ENCODE peak calls at places on chromosomes 12 and 14, in five cellular contexts. One of them, this sample, is unnamed.

GRCh38 chr14:95189400-95190162 is 32.3 kb upstream of the DICER1 start:
- DNase-seq in dorsolateral prefrontal cortex: no peak
- DNase-seq in GM23338: no peak
- DNase-seq in MM.1S: no peak
- DNase-seq in endothelial cell: no peak
- DNase-seq in this sample: no peak

GRCh38 chr12:70609203-70609602 is 28.0 kb downstream of the PTPRB start:
- DNase-seq in endothelial cell: no peak
- DNase-seq in GM23338: no peak
- DNase-seq in dorsolateral prefrontal cortex: no peak
- DNase-seq in MM.1S: no peak
- DNase-seq in this sample: no peak

GRCh38 chr14:102394717-102395378 is 32.1 kb downstream of the TECPR2 start:
- DNase-seq in MM.1S: no peak
- DNase-seq in endothelial cell: peak
- DNase-seq in GM23338: peak
- DNase-seq in dorsolateral prefrontal cortex: no peak
- DNase-seq in this sample: no peak

GRCh38 chr14:102518063-102518648 is 8.6 kb upstream of the ANKRD9 start:
- DNase-seq in MM.1S: no peak
- DNase-seq in dorsolateral prefrontal cortex: no peak
- DNase-seq in endothelial cell: no peak
- DNase-seq in GM23338: no peak
- DNase-seq in this sample: no peak

GRCh38 chr12:40063424-40063823 is 42.5 kb downstream of the SLC2A13 start:
- DNase-seq in dorsolateral prefrontal cortex: no peak
- DNase-seq in MM.1S: no peak
- DNase-seq in GM23338: no peak
- DNase-seq in endothelial cell: no peak
- DNase-seq in this sample: no peak

GRCh38 chr12:56261503-56262230 is 3.5 kb upstream of the ANKRD52 start:
- DNase-seq in MM.1S: no peak
- DNase-seq in endothelial cell: no peak
- DNase-seq in GM23338: no peak
- DNase-seq in dorsolateral prefrontal cortex: no peak
- DNase-seq in this sample: no peak

GRCh38 chr12:131929530-131930456 is 717 bp downstream of the PUS1 start:
- DNase-seq in endothelial cell: peak
- DNase-seq in GM23338: no peak
- DNase-seq in dorsolateral prefrontal cortex: no peak
- DNase-seq in MM.1S: no peak
- DNase-seq in this sample: peak

GRCh38 chr14:52950898-52951729 is at the start of gene FERMT2:
- DNase-seq in GM23338: peak
- DNase-seq in dorsolateral prefrontal cortex: peak
- DNase-seq in endothelial cell: peak
- DNase-seq in MM.1S: peak
- DNase-seq in this sample: peak

GRCh38 chr12:104063712-104064030 is 660 bp upstream of the HCFC2 start:
- DNase-seq in endothelial cell: peak
- DNase-seq in dorsolateral prefrontal cortex: no peak
- DNase-seq in MM.1S: peak
- DNase-seq in GM23338: no peak
- DNase-seq in this sample: no peak

GRCh38 chr12:123914726-123915345 is 57.8 kb downstream of the CCDC92 start:
- DNase-seq in MM.1S: no peak
- DNase-seq in dorsolateral prefrontal cortex: no peak
- DNase-seq in GM23338: peak
- DNase-seq in endothelial cell: no peak
- DNase-seq in this sample: no peak

GRCh38 chr12:26290560-26290959 is 95.2 kb downstream of the SSPN start:
- DNase-seq in endothelial cell: no peak
- DNase-seq in MM.1S: no peak
- DNase-seq in GM23338: no peak
- DNase-seq in dorsolateral prefrontal cortex: no peak
- DNase-seq in this sample: no peak

GRCh38 chr12:116338064-116338872 is 60.8 kb upstream of the MED13L start:
- DNase-seq in endothelial cell: no peak
- DNase-seq in GM23338: peak
- DNase-seq in dorsolateral prefrontal cortex: no peak
- DNase-seq in MM.1S: no peak
- DNase-seq in this sample: no peak

GRCh38 chr12:122080149-122081107 is 1.9 kb downstream of the MLXIP start:
- DNase-seq in MM.1S: peak
- DNase-seq in dorsolateral prefrontal cortex: no peak
- DNase-seq in GM23338: peak
- DNase-seq in endothelial cell: no peak
- DNase-seq in this sample: no peak

GRCh38 chr14:54567224-54567633 is 301 bp downstream of the SAMD4A start:
- DNase-seq in GM23338: peak
- DNase-seq in MM.1S: no peak
- DNase-seq in dorsolateral prefrontal cortex: no peak
- DNase-seq in endothelial cell: peak
- DNase-seq in this sample: peak

GRCh38 chr12:46372131-46372851 is at the start of gene SLC38A2:
- DNase-seq in endothelial cell: peak
- DNase-seq in dorsolateral prefrontal cortex: peak
- DNase-seq in GM23338: peak
- DNase-seq in MM.1S: peak
- DNase-seq in this sample: peak

GRCh38 chr12:6647083-6647604 is at the start of gene ACRBP:
- DNase-seq in dorsolateral prefrontal cortex: peak
- DNase-seq in endothelial cell: peak
- DNase-seq in MM.1S: peak
- DNase-seq in GM23338: peak
- DNase-seq in this sample: peak

GRCh38 chr12:109053382-109054123 is 1.2 kb downstream of the USP30 start:
- DNase-seq in GM23338: no peak
- DNase-seq in dorsolateral prefrontal cortex: no peak
- DNase-seq in MM.1S: peak
- DNase-seq in endothelial cell: no peak
- DNase-seq in this sample: no peak

GRCh38 chr12:114697741-114698565 is 14.0 kb upstream of the TBX3 start:
- DNase-seq in dorsolateral prefrontal cortex: no peak
- DNase-seq in GM23338: no peak
- DNase-seq in endothelial cell: no peak
- DNase-seq in MM.1S: no peak
- DNase-seq in this sample: no peak

GRCh38 chr14:101194356-101195308 is 291.1 kb upstream of the RTL1 start:
- DNase-seq in endothelial cell: no peak
- DNase-seq in MM.1S: no peak
- DNase-seq in dorsolateral prefrontal cortex: no peak
- DNase-seq in GM23338: no peak
- DNase-seq in this sample: no peak

GRCh38 chr14:94748667-94749347 is 21.1 kb downstream of the GSC start:
- DNase-seq in GM23338: peak
- DNase-seq in dorsolateral prefrontal cortex: no peak
- DNase-seq in MM.1S: peak
- DNase-seq in endothelial cell: peak
- DNase-seq in this sample: peak

GRCh38 chr12:30732954-30733637 is 21.7 kb downstream of the CAPRIN2 start:
- DNase-seq in dorsolateral prefrontal cortex: no peak
- DNase-seq in GM23338: no peak
- DNase-seq in endothelial cell: no peak
- DNase-seq in MM.1S: no peak
- DNase-seq in this sample: no peak

GRCh38 chr12:76898472-76898871 is 19.7 kb upstream of the CSRP2 start:
- DNase-seq in dorsolateral prefrontal cortex: no peak
- DNase-seq in MM.1S: no peak
- DNase-seq in GM23338: no peak
- DNase-seq in endothelial cell: no peak
- DNase-seq in this sample: no peak

GRCh38 chr12:10174986-10175614 is 3.2 kb upstream of the OLR1 start:
- DNase-seq in dorsolateral prefrontal cortex: no peak
- DNase-seq in endothelial cell: no peak
- DNase-seq in GM23338: no peak
- DNase-seq in MM.1S: no peak
- DNase-seq in this sample: no peak

GRCh38 chr14:50272498-50272897 is 39.5 kb downstream of the L2HGDH start:
- DNase-seq in dorsolateral prefrontal cortex: no peak
- DNase-seq in MM.1S: no peak
- DNase-seq in GM23338: no peak
- DNase-seq in endothelial cell: no peak
- DNase-seq in this sample: no peak

GRCh38 chr12:22974865-22975264 is 349.9 kb downstream of the ETNK1 start:
- DNase-seq in MM.1S: no peak
- DNase-seq in GM23338: no peak
- DNase-seq in endothelial cell: no peak
- DNase-seq in dorsolateral prefrontal cortex: no peak
- DNase-seq in this sample: no peak

GRCh38 chr14:88562532-88562830 is 356 bp upstream of the ZC3H14 start:
- DNase-seq in dorsolateral prefrontal cortex: no peak
- DNase-seq in MM.1S: no peak
- DNase-seq in GM23338: no peak
- DNase-seq in endothelial cell: no peak
- DNase-seq in this sample: no peak

GRCh38 chr12:116474899-116475298 is 84.3 kb upstream of the MAP1LC3B2 start:
- DNase-seq in dorsolateral prefrontal cortex: no peak
- DNase-seq in MM.1S: no peak
- DNase-seq in endothelial cell: no peak
- DNase-seq in GM23338: no peak
- DNase-seq in this sample: no peak

GRCh38 chr14:88168498-88169165 is 154.4 kb downstream of the KCNK10 start:
- DNase-seq in MM.1S: peak
- DNase-seq in endothelial cell: peak
- DNase-seq in GM23338: peak
- DNase-seq in dorsolateral prefrontal cortex: no peak
- DNase-seq in this sample: peak

GRCh38 chr12:105224399-105224798 is 11.6 kb downstream of the APPL2 start:
- DNase-seq in GM23338: no peak
- DNase-seq in dorsolateral prefrontal cortex: no peak
- DNase-seq in endothelial cell: no peak
- DNase-seq in MM.1S: no peak
- DNase-seq in this sample: no peak

GRCh38 chr12:105227879-105228278 is 8.1 kb downstream of the APPL2 start:
- DNase-seq in GM23338: no peak
- DNase-seq in MM.1S: no peak
- DNase-seq in endothelial cell: no peak
- DNase-seq in dorsolateral prefrontal cortex: no peak
- DNase-seq in this sample: no peak

GRCh38 chr12:105228494-105228893 is 7.5 kb downstream of the APPL2 start:
- DNase-seq in dorsolateral prefrontal cortex: no peak
- DNase-seq in GM23338: no peak
- DNase-seq in endothelial cell: no peak
- DNase-seq in MM.1S: peak
- DNase-seq in this sample: no peak

GRCh38 chr12:105225505-105225904 is 10.5 kb downstream of the APPL2 start:
- DNase-seq in endothelial cell: no peak
- DNase-seq in dorsolateral prefrontal cortex: no peak
- DNase-seq in GM23338: no peak
- DNase-seq in MM.1S: peak
- DNase-seq in this sample: no peak

DNA sequence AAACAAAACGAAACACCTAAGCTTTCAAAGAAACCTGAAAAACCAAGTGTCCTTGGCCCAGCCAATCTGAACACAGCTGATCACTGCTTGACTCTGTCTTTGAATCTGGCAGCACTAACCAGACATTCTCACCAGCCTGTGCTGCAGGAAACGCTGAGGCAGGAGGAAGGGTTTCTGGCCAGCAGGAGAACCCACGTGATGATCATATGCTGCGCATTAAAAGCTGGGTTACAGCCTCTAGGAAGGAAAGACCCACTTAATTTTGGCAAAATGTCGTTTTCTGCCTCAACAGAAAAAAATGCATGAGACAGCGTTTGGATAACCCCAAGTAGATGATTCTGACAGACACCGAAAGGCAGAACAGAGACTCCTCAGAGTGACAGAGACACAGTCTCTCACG is 9.8 kb downstream of the APPL2 start:
- DNase-seq in endothelial cell: no peak
- DNase-seq in MM.1S: peak
- DNase-seq in GM23338: peak
- DNase-seq in dorsolateral prefrontal cortex: peak
- DNase-seq in this sample: no peak
- TF ChIP-seq CTCF in endothelial cell: no peak
- TF ChIP-seq CTCF in MM.1S: no peak
- TF ChIP-seq CTCF in GM23338: no peak
- TF ChIP-seq CTCF in dorsolateral prefrontal cortex: no peak
- TF ChIP-seq CTCF in this sample: no peak

DNA sequence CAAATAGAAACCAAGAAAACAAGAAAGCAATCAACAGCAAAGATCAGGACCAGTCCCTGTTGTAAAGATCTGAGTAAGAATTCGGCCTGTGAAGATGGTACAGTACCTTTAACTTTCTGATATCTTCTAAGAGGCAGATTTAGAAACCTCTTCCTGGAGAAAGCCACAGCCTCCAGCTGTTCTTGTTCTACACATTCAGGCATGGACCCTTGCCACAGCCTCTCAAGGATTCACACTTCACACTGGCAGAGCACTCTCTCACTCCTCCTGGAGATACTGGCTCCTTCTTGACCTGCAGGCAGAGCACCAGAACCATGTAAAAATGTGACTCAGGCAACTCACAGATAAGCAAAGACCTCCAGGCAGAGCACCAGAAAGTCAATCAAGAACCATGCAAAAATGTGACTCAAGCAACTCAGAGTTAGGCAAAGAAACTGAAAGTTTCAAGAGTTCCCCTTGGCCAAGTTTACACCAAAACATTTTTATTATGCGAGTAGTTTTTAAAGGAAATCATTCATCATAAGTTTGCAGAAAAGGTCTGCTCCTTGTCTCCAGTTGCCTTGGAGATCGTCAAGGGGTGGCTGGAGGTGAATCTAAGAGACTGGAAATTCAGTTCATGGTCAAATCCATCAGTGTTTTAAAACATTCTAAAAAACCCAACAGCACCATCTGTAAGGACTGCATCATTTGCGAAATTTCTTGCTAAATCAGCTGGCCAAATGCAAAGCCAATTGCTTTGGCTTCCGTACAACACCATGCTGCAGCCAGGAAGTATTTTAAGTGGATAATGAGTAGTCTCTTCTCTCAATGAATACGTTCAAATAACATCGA is 119.3 kb upstream of the MDM1 start:
- DNase-seq in MM.1S: peak
- DNase-seq in endothelial cell: no peak
- DNase-seq in dorsolateral prefrontal cortex: no peak
- DNase-seq in GM23338: no peak
- DNase-seq in this sample: no peak
- TF ChIP-seq CTCF in MM.1S: no peak
- TF ChIP-seq CTCF in endothelial cell: no peak
- TF ChIP-seq CTCF in dorsolateral prefrontal cortex: no peak
- TF ChIP-seq CTCF in GM23338: no peak
- TF ChIP-seq CTCF in this sample: no peak

DNA sequence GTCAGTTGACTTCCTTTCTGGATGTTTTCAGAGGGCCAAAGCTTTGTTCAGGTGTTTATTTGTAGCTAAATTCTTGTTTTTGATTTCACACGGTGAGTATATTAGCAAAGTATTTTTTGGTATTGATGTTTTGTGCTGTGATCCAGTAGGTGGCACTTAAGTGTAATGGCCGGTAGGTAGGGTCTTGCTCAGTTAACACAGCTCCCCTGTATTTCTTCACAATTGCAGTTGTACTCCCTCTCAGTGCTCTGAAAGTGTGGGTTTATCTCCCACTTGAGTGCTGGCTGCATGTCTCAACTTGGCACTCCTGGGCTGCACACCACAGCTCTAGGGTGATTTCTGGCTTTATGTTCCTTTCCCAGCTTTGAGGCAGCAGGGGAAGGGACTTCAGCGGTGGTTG is 339.5 kb downstream of the AEBP2 start:
- DNase-seq in MM.1S: no peak
- DNase-seq in GM23338: no peak
- DNase-seq in dorsolateral prefrontal cortex: no peak
- DNase-seq in endothelial cell: no peak
- DNase-seq in this sample: no peak
- TF ChIP-seq CTCF in MM.1S: no peak
- TF ChIP-seq CTCF in GM23338: peak
- TF ChIP-seq CTCF in dorsolateral prefrontal cortex: no peak
- TF ChIP-seq CTCF in endothelial cell: no peak
- TF ChIP-seq CTCF in this sample: no peak

GRCh38 chr14:20657216-20658211 is 16.0 kb upstream of the OR6S1 start:
- DNase-seq in endothelial cell: peak
- DNase-seq in MM.1S: no peak
- DNase-seq in dorsolateral prefrontal cortex: no peak
- DNase-seq in GM23338: peak
- DNase-seq in this sample: peak
- TF ChIP-seq CTCF in endothelial cell: no peak
- TF ChIP-seq CTCF in MM.1S: peak
- TF ChIP-seq CTCF in dorsolateral prefrontal cortex: no peak
- TF ChIP-seq CTCF in GM23338: peak
- TF ChIP-seq CTCF in this sample: no peak